ENCODE peak calls at places on chromosomes 12 and 14, in seven cellular contexts. One of them, this sample, is unnamed.

GRCh38 chr14:75614179-75614578 is 35.8 kb downstream of the FLVCR2 start:
- DNase-seq in dorsolateral prefrontal cortex: no peak
- DNase-seq in lower leg skin: no peak
- DNase-seq in fibroblast of pulmonary artery: no peak
- DNase-seq in epithelial cell of esophagus: peak; percentile 24
- DNase-seq in astrocyte of the spinal cord: no peak
- DNase-seq in stomach: no peak
- DNase-seq in this sample: no peak

GRCh38 chr14:59482471-59483331 is 1.5 kb downstream of the L3HYPDH start:
- DNase-seq in lower leg skin: no peak
- DNase-seq in fibroblast of pulmonary artery: peak; percentile 90
- DNase-seq in stomach: no peak
- DNase-seq in dorsolateral prefrontal cortex: no peak
- DNase-seq in astrocyte of the spinal cord: peak; percentile 88
- DNase-seq in epithelial cell of esophagus: peak; percentile 93
- DNase-seq in this sample: peak; percentile 86

GRCh38 chr12:115227137-115227615 is 543.2 kb upstream of the TBX3 start:
- DNase-seq in astrocyte of the spinal cord: peak; percentile 73
- DNase-seq in dorsolateral prefrontal cortex: peak; percentile 44
- DNase-seq in fibroblast of pulmonary artery: peak; percentile 67
- DNase-seq in lower leg skin: no peak
- DNase-seq in stomach: no peak
- DNase-seq in epithelial cell of esophagus: peak; percentile 98
- DNase-seq in this sample: peak; percentile 69

GRCh38 chr14:97977711-97978261 is 1180.6 kb downstream of the VRK1 start:
- DNase-seq in dorsolateral prefrontal cortex: peak; percentile 71
- DNase-seq in lower leg skin: peak; percentile 94
- DNase-seq in stomach: peak; percentile 59
- DNase-seq in fibroblast of pulmonary artery: peak; percentile 2
- DNase-seq in epithelial cell of esophagus: peak; percentile 68
- DNase-seq in astrocyte of the spinal cord: peak; percentile 29
- DNase-seq in this sample: no peak

GRCh38 chr14:59175404-59175803 is 13.1 kb upstream of the DAAM1 start:
- DNase-seq in epithelial cell of esophagus: no peak
- DNase-seq in stomach: no peak
- DNase-seq in dorsolateral prefrontal cortex: no peak
- DNase-seq in astrocyte of the spinal cord: no peak
- DNase-seq in fibroblast of pulmonary artery: no peak
- DNase-seq in lower leg skin: no peak
- DNase-seq in this sample: no peak

GRCh38 chr12:110244829-110245228 is 36.2 kb upstream of the ATP2A2 start:
- DNase-seq in stomach: no peak
- DNase-seq in lower leg skin: no peak
- DNase-seq in dorsolateral prefrontal cortex: no peak
- DNase-seq in epithelial cell of esophagus: no peak
- DNase-seq in fibroblast of pulmonary artery: no peak
- DNase-seq in astrocyte of the spinal cord: no peak
- DNase-seq in this sample: no peak

GRCh38 chr14:24911324-24912095 is 138.4 kb downstream of the STXBP6 start:
- DNase-seq in epithelial cell of esophagus: peak; percentile 6
- DNase-seq in dorsolateral prefrontal cortex: no peak
- DNase-seq in astrocyte of the spinal cord: peak; percentile 60
- DNase-seq in stomach: no peak
- DNase-seq in lower leg skin: no peak
- DNase-seq in fibroblast of pulmonary artery: peak; percentile 91
- DNase-seq in this sample: peak; percentile 93

GRCh38 chr12:65858831-65859230 is 34.5 kb downstream of the HMGA2 start:
- DNase-seq in fibroblast of pulmonary artery: peak; percentile 60
- DNase-seq in astrocyte of the spinal cord: no peak
- DNase-seq in lower leg skin: no peak
- DNase-seq in stomach: no peak
- DNase-seq in dorsolateral prefrontal cortex: no peak
- DNase-seq in epithelial cell of esophagus: peak; percentile 63
- DNase-seq in this sample: peak; percentile 68

GRCh38 chr14:105071326-105071725 is 6.1 kb upstream of the GPR132 start:
- DNase-seq in epithelial cell of esophagus: no peak
- DNase-seq in lower leg skin: no peak
- DNase-seq in fibroblast of pulmonary artery: no peak
- DNase-seq in stomach: no peak
- DNase-seq in astrocyte of the spinal cord: no peak
- DNase-seq in dorsolateral prefrontal cortex: no peak
- DNase-seq in this sample: no peak

GRCh38 chr12:95738024-95738611 is 52.4 kb downstream of the NTN4 start:
- DNase-seq in dorsolateral prefrontal cortex: no peak
- DNase-seq in astrocyte of the spinal cord: no peak
- DNase-seq in lower leg skin: no peak
- DNase-seq in fibroblast of pulmonary artery: no peak
- DNase-seq in epithelial cell of esophagus: no peak
- DNase-seq in stomach: peak; percentile 71
- DNase-seq in this sample: no peak

GRCh38 chr12:92208613-92209121 is 63.0 kb upstream of the BTG1 start:
- DNase-seq in epithelial cell of esophagus: peak; percentile 87
- DNase-seq in dorsolateral prefrontal cortex: no peak
- DNase-seq in lower leg skin: no peak
- DNase-seq in fibroblast of pulmonary artery: peak; percentile 74
- DNase-seq in stomach: no peak
- DNase-seq in astrocyte of the spinal cord: peak; percentile 70
- DNase-seq in this sample: peak; percentile 78

GRCh38 chr14:52380294-52380693 is 66.2 kb downstream of the PTGER2 start:
- DNase-seq in lower leg skin: no peak
- DNase-seq in stomach: no peak
- DNase-seq in fibroblast of pulmonary artery: peak; percentile 12
- DNase-seq in epithelial cell of esophagus: peak; percentile 58
- DNase-seq in astrocyte of the spinal cord: peak; percentile 37
- DNase-seq in dorsolateral prefrontal cortex: no peak
- DNase-seq in this sample: peak; percentile 47

GRCh38 chr12:70165450-70165849 is 77.8 kb upstream of the CNOT2 start:
- DNase-seq in astrocyte of the spinal cord: no peak
- DNase-seq in dorsolateral prefrontal cortex: no peak
- DNase-seq in lower leg skin: no peak
- DNase-seq in epithelial cell of esophagus: no peak
- DNase-seq in fibroblast of pulmonary artery: no peak
- DNase-seq in stomach: no peak
- DNase-seq in this sample: no peak

GRCh38 chr12:52056801-52057613 is 5.8 kb downstream of the NR4A1 start:
- DNase-seq in astrocyte of the spinal cord: no peak
- DNase-seq in epithelial cell of esophagus: no peak
- DNase-seq in lower leg skin: no peak
- DNase-seq in fibroblast of pulmonary artery: peak; percentile 65
- DNase-seq in stomach: peak; percentile 44
- DNase-seq in dorsolateral prefrontal cortex: no peak
- DNase-seq in this sample: no peak

GRCh38 chr14:33404054-33404453 is 465.4 kb downstream of the NPAS3 start:
- DNase-seq in dorsolateral prefrontal cortex: no peak
- DNase-seq in fibroblast of pulmonary artery: peak; percentile 89
- DNase-seq in stomach: no peak
- DNase-seq in astrocyte of the spinal cord: peak; percentile 86
- DNase-seq in epithelial cell of esophagus: peak; percentile 41
- DNase-seq in lower leg skin: no peak
- DNase-seq in this sample: peak; percentile 97

GRCh38 chr12:31226639-31227038 is 99.3 kb downstream of the SINHCAF start:
- DNase-seq in epithelial cell of esophagus: no peak
- DNase-seq in fibroblast of pulmonary artery: no peak
- DNase-seq in lower leg skin: no peak
- DNase-seq in stomach: no peak
- DNase-seq in astrocyte of the spinal cord: no peak
- DNase-seq in dorsolateral prefrontal cortex: no peak
- DNase-seq in this sample: no peak

GRCh38 chr12:7113389-7113871 is 4.4 kb upstream of the C1RL start:
- DNase-seq in lower leg skin: no peak
- DNase-seq in epithelial cell of esophagus: peak; percentile 45
- DNase-seq in stomach: no peak
- DNase-seq in dorsolateral prefrontal cortex: no peak
- DNase-seq in astrocyte of the spinal cord: peak; percentile 39
- DNase-seq in fibroblast of pulmonary artery: peak; percentile 64
- DNase-seq in this sample: peak; percentile 64

GRCh38 chr12:105426766-105427165 is 96.3 kb downstream of the C12orf75 start:
- DNase-seq in lower leg skin: no peak
- DNase-seq in astrocyte of the spinal cord: no peak
- DNase-seq in epithelial cell of esophagus: no peak
- DNase-seq in stomach: no peak
- DNase-seq in fibroblast of pulmonary artery: no peak
- DNase-seq in dorsolateral prefrontal cortex: no peak
- DNase-seq in this sample: no peak

GRCh38 chr12:105428793-105429192 is 98.3 kb downstream of the C12orf75 start:
- DNase-seq in dorsolateral prefrontal cortex: no peak
- DNase-seq in lower leg skin: no peak
- DNase-seq in stomach: no peak
- DNase-seq in epithelial cell of esophagus: peak; percentile 44
- DNase-seq in astrocyte of the spinal cord: no peak
- DNase-seq in fibroblast of pulmonary artery: peak; percentile 39
- DNase-seq in this sample: no peak

GRCh38 chr12:105425263-105426174 is 95.0 kb downstream of the C12orf75 start:
- DNase-seq in dorsolateral prefrontal cortex: no peak
- DNase-seq in stomach: no peak
- DNase-seq in epithelial cell of esophagus: no peak
- DNase-seq in lower leg skin: no peak
- DNase-seq in fibroblast of pulmonary artery: no peak
- DNase-seq in astrocyte of the spinal cord: no peak
- DNase-seq in this sample: no peak

GRCh38 chr12:105431537-105431936 is 101.0 kb downstream of the C12orf75 start:
- DNase-seq in epithelial cell of esophagus: no peak
- DNase-seq in fibroblast of pulmonary artery: no peak
- DNase-seq in lower leg skin: no peak
- DNase-seq in stomach: no peak
- DNase-seq in astrocyte of the spinal cord: no peak
- DNase-seq in dorsolateral prefrontal cortex: no peak
- DNase-seq in this sample: no peak

GRCh38 chr12:105427883-105428282 is 97.4 kb downstream of the C12orf75 start:
- DNase-seq in astrocyte of the spinal cord: peak; percentile 34
- DNase-seq in dorsolateral prefrontal cortex: no peak
- DNase-seq in stomach: no peak
- DNase-seq in fibroblast of pulmonary artery: peak; percentile 48
- DNase-seq in lower leg skin: no peak
- DNase-seq in epithelial cell of esophagus: peak; percentile 79
- DNase-seq in this sample: peak; percentile 38
- TF ChIP-seq CTCF in astrocyte of the spinal cord: peak; percentile 40
- TF ChIP-seq CTCF in dorsolateral prefrontal cortex: no peak
- TF ChIP-seq CTCF in stomach: no peak
- TF ChIP-seq CTCF in fibroblast of pulmonary artery: peak; percentile 39
- TF ChIP-seq CTCF in lower leg skin: no peak
- TF ChIP-seq CTCF in epithelial cell of esophagus: peak; percentile 38
- TF ChIP-seq CTCF in this sample: peak; percentile 35

GRCh38 chr12:29275834-29276233 is 105.1 kb downstream of the ERGIC2 start:
- DNase-seq in astrocyte of the spinal cord: no peak
- DNase-seq in epithelial cell of esophagus: no peak
- DNase-seq in fibroblast of pulmonary artery: no peak
- DNase-seq in stomach: no peak
- DNase-seq in dorsolateral prefrontal cortex: no peak
- DNase-seq in lower leg skin: no peak
- DNase-seq in this sample: no peak

GRCh38 chr12:29273178-29273843 is 107.7 kb downstream of the ERGIC2 start:
- DNase-seq in fibroblast of pulmonary artery: no peak
- DNase-seq in dorsolateral prefrontal cortex: no peak
- DNase-seq in astrocyte of the spinal cord: no peak
- DNase-seq in lower leg skin: no peak
- DNase-seq in stomach: no peak
- DNase-seq in epithelial cell of esophagus: no peak
- DNase-seq in this sample: no peak

GRCh38 chr12:29270001-29270400 is 111.0 kb downstream of the ERGIC2 start:
- DNase-seq in astrocyte of the spinal cord: no peak
- DNase-seq in dorsolateral prefrontal cortex: no peak
- DNase-seq in epithelial cell of esophagus: no peak
- DNase-seq in fibroblast of pulmonary artery: no peak
- DNase-seq in stomach: no peak
- DNase-seq in lower leg skin: no peak
- DNase-seq in this sample: no peak

GRCh38 chr12:29270446-29270845 is 110.5 kb downstream of the ERGIC2 start:
- DNase-seq in astrocyte of the spinal cord: no peak
- DNase-seq in lower leg skin: no peak
- DNase-seq in fibroblast of pulmonary artery: no peak
- DNase-seq in dorsolateral prefrontal cortex: no peak
- DNase-seq in epithelial cell of esophagus: peak; percentile 31
- DNase-seq in stomach: no peak
- DNase-seq in this sample: no peak
- TF ChIP-seq CTCF in astrocyte of the spinal cord: no peak
- TF ChIP-seq CTCF in lower leg skin: no peak
- TF ChIP-seq CTCF in fibroblast of pulmonary artery: no peak
- TF ChIP-seq CTCF in dorsolateral prefrontal cortex: no peak
- TF ChIP-seq CTCF in epithelial cell of esophagus: no peak
- TF ChIP-seq CTCF in stomach: no peak
- TF ChIP-seq CTCF in this sample: no peak

GRCh38 chr14:65359503-65359902 is 53.0 kb upstream of the FUT8 start:
- DNase-seq in stomach: no peak
- DNase-seq in dorsolateral prefrontal cortex: no peak
- DNase-seq in astrocyte of the spinal cord: no peak
- DNase-seq in lower leg skin: no peak
- DNase-seq in epithelial cell of esophagus: peak; percentile 68
- DNase-seq in fibroblast of pulmonary artery: peak; percentile 72
- DNase-seq in this sample: peak; percentile 69
- TF ChIP-seq CTCF in stomach: no peak
- TF ChIP-seq CTCF in dorsolateral prefrontal cortex: no peak
- TF ChIP-seq CTCF in astrocyte of the spinal cord: no peak
- TF ChIP-seq CTCF in lower leg skin: no peak
- TF ChIP-seq CTCF in epithelial cell of esophagus: peak; percentile 30
- TF ChIP-seq CTCF in fibroblast of pulmonary artery: peak; percentile 20
- TF ChIP-seq CTCF in this sample: peak; percentile 39

DNA sequence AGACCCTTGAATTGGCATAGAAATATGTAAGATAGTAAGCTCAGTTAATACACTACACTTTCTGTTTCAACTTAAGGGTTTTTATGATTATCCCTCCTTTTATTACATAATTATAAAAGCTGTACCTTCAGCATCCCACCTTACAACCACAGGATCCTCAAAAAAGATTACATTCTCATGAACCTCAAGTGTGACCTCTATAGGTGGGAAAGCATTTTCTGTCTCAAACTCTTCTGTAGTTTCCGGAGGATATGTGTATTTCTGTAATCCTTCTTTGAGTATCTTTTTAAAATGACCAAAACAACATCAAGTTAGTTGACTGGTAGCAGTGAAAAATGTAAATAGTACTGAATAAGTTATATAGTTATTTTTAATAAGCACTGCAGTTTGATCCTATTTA is 75.9 kb downstream of the DNAI7 start:
- DNase-seq in fibroblast of pulmonary artery: no peak
- DNase-seq in stomach: no peak
- DNase-seq in astrocyte of the spinal cord: no peak
- DNase-seq in lower leg skin: no peak
- DNase-seq in dorsolateral prefrontal cortex: no peak
- DNase-seq in epithelial cell of esophagus: no peak
- DNase-seq in this sample: peak; percentile 8
- TF ChIP-seq CTCF in fibroblast of pulmonary artery: peak; percentile 9
- TF ChIP-seq CTCF in stomach: no peak
- TF ChIP-seq CTCF in astrocyte of the spinal cord: peak; percentile 19
- TF ChIP-seq CTCF in lower leg skin: no peak
- TF ChIP-seq CTCF in dorsolateral prefrontal cortex: no peak
- TF ChIP-seq CTCF in epithelial cell of esophagus: no peak
- TF ChIP-seq CTCF in this sample: peak; percentile 18

GRCh38 chr12:39723831-39724230 is 104.2 kb upstream of the ABCD2 start:
- DNase-seq in fibroblast of pulmonary artery: peak; percentile 58
- DNase-seq in stomach: no peak
- DNase-seq in epithelial cell of esophagus: peak; percentile 68
- DNase-seq in lower leg skin: no peak
- DNase-seq in dorsolateral prefrontal cortex: peak; percentile 65
- DNase-seq in astrocyte of the spinal cord: peak; percentile 30
- DNase-seq in this sample: peak; percentile 2
- TF ChIP-seq CTCF in fibroblast of pulmonary artery: no peak
- TF ChIP-seq CTCF in stomach: no peak
- TF ChIP-seq CTCF in epithelial cell of esophagus: no peak
- TF ChIP-seq CTCF in lower leg skin: no peak
- TF ChIP-seq CTCF in dorsolateral prefrontal cortex: no peak
- TF ChIP-seq CTCF in astrocyte of the spinal cord: no peak
- TF ChIP-seq CTCF in this sample: no peak

This sample was measured in choroid plexus epithelial cell.